ENCODE peak calls at places on chromosomes 12 and 14, in seven cellular contexts. A, R, V, F, P, G and O are unnamed samples. For H3K4me1, the result is how much of the 10 kb centered on the place peaks cover.

GRCh38 chr14:91554535-91555332 is 44.6 kb upstream of the PPP4R3A start:
- DNase-seq in A (no peak), R (no peak), V (no peak), F (no peak), P (no peak), G (peak), O (no peak)

GRCh38 chr14:73741386-73741875 is 27.2 kb upstream of the PNMA1 start:
- DNase-seq in A (peak), R (peak), V (peak), F (no peak), P (peak), G (peak), O (peak)

GRCh38 chr14:106879241-106879640 is 1352.9 kb downstream of the TMEM121 start:
- DNase-seq in A (no peak), R (no peak), V (peak), F (no peak), P (no peak), G (peak), O (peak)

GRCh38 chr12:104387190-104387589 is 69.6 kb upstream of the CHST11 start:
- DNase-seq in A (peak), R (no peak), V (no peak), F (no peak), P (no peak), G (no peak), O (no peak)

GRCh38 chr14:93800038-93800937 is 12.0 kb upstream of the PRIMA1 start:
- DNase-seq in A (no peak), R (no peak), V (no peak), F (no peak), P (no peak), G (no peak), O (no peak)

GRCh38 chr14:94922595-94923239 is 152.8 kb upstream of the GSC start:
- DNase-seq in A (no peak), R (no peak), V (no peak), F (no peak), P (no peak), G (no peak), O (no peak)

GRCh38 chr12:49870501-49871262 is 27.8 kb upstream of the BCDIN3D start:
- DNase-seq in A (no peak), R (no peak), V (no peak), F (no peak), P (no peak), G (no peak), O (peak)

GRCh38 chr14:78254911-78255431 is 84.8 kb downstream of the NRXN3 start:
- DNase-seq in A (peak), R (no peak), V (peak), F (no peak), P (no peak), G (no peak), O (no peak)

GRCh38 chr12:82461393-82461792 is 103.1 kb downstream of the METTL25 start:
- DNase-seq in A (no peak), R (no peak), V (peak), F (no peak), P (no peak), G (no peak), O (no peak)

DNA sequence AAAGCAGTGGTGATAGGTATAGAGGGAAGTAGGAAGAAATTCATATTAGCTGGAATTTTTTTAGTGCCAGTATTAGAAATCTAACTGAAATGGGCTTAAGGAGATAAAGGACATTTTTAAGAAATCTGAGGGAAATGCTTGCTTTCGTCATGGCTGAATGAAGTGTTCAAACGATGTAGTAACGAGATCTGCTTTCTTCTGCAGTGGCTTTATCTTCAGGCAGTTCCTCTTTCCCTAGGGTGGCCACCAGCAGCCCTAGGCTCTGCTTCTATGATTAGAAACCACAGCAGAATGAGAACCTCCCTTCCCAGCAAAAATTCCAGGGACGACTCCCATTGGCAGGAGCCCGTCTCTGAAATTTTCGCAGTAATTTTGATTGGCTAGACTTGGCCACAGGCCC is 163.9 kb upstream of the FRMD6 start:
- DNase-seq in A (no peak), R (no peak), V (no peak), F (no peak), P (no peak), G (no peak), O (no peak)
- H3K27ac ChIP-seq in A (no peak), R (no peak), V (no peak), F (no peak), P (no peak), G (no peak), O (no peak)

DNA sequence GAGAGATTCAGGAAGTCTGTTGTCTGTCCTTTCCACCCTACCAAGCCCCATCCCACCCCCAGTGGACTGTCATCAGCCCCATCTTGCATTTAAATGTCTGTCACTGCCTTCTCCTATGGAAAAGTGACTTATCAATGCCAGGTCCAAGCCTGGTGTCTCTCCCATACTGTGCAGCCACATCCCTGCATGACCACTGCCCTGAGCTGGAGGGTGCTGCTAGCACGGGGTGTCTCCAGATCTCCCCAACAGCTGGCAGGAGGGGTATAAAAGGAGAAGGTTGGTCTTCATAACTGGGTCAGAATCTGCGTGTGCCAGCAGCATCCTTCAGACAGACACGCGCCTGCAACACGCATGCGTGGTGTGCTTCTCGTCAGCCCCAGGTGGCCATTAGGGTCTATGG is 154.4 kb upstream of the HIF1A start:
- DNase-seq in A (no peak), R (no peak), V (no peak), F (no peak), P (no peak), G (no peak), O (no peak)
- H3K4me1 ChIP-seq in A (under half), R (under half), V (under half), F (under half), P (under half), G (under half), O (under half)

DNA sequence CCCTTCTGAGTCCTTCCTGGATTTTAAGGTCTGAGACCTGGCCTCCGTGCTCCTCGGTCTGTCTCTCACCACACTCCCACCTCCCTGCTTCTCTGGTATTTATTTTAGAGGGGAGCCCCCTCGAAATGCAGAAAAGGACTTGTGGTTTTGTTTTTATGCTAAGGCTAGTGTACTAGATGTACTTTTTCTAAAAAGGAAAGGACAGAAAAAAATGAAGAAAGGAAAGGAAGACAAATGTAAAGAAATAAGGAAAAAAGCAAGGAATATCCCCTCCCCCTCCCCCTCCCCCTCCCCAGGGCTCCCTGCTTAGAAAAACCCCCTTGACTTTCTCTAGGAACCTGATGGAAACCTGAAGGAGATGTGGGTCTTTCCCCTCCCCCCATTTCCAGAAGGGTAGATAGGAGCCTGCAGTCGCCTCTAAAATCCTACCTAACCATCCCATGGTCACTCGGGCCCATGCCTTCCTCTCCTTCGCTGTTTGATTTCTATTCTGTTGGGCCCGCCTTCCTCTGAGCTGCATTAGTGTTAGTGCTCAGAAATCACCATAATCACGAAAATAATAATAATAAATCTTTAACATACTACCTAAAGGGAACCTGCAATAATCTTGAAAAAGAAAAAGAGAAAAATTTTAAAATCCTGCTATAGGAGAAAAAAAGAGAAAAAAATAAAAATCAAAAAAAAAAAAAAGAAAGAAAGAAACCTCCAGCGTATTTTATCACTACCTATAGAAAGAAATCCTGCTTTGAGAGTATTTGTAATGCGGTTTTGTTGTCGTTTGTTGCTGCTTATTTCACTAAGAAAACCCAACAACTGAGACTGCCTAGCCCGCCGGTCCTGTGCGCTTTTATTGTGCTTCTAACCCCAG is 3.1 kb downstream of the HOXC8 start:
- DNase-seq in A (no peak), R (no peak), V (no peak), F (no peak), P (no peak), G (no peak), O (no peak)
- H3K4me3 ChIP-seq in A (no peak), R (no peak), V (no peak), F (no peak), P (no peak), G (no peak), O (no peak)

DNA sequence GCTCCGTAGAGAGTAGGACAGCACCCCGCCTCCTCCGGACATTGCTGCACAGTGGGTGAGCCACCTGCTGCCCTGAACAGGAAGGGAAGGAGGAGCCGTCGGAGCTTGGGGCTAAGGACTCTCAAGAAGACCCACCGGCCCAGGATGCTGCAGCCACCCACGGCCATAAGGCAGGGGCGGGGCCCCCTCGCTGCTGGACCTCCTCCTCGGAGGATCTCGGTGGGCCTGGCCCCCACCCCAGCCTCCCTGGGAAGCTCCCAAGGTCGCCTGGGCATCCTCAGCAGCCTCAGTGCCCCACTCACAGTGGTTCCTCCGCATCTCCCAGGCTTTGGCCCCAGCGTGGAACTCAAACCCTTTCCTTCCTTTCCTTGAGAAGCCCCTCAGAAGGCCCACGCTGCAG is 68.6 kb upstream of the DIO3 start:
- DNase-seq in A (no peak), R (peak), V (no peak), F (no peak), P (no peak), G (peak), O (peak)
- H3K27ac ChIP-seq in A (no peak), R (no peak), V (no peak), F (no peak), P (no peak), G (no peak), O (no peak)

DNA sequence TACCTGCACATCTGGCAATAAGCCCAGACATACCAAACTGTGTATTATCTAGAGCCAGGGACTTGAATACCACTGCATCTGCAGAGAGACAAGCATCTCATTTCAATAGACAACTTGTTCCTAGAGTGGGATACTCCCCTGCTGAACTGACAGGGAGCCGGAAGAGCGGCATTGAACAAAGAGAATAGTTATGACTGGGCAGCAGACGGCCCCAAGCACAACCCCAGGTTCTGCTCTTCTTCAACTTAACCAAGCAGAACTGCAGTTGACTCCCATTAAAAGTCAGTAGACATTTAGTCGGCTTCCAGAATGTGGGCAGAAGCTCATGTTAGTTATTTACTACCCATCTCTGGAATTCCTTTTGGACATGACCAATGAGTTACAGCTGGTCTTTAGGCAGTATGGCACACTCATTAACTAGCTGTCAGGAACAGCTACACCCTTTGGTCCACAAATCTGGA is 112.9 kb downstream of the HMGA2 start:
- DNase-seq in A (peak), R (no peak), V (no peak), F (no peak), P (peak), G (no peak), O (no peak)
- H3K4me1 ChIP-seq in A (under half), R (under half), V (under half), F (under half), P (under half), G (under half), O (under half)

GRCh38 chr14:28768549-28768870 is 1.9 kb downstream of the FOXG1 start:
- DNase-seq in A (no peak), R (no peak), V (no peak), F (no peak), P (no peak), G (no peak), O (no peak)
- H3K4me3 ChIP-seq in A (no peak), R (no peak), V (no peak), F (peak), P (no peak), G (no peak), O (no peak)